ENCODE peak calls at places on chromosomes 2 and 18, in seven cellular contexts. V, W, R, G, A, Q and K are unnamed samples.

GRCh38 chr18:68504441-68505221 is 210.3 kb downstream of the TMX3 start:
- DNase-seq in G (no peak), Q (no peak), A (no peak), R (no peak), W (no peak), V (no peak), K (no peak)

GRCh38 chr2:73333564-73333963 is 40.2 kb upstream of the EGR4 start:
- DNase-seq in W (no peak), G (no peak), Q (no peak), A (no peak), R (no peak), V (no peak), K (no peak)

GRCh38 chr2:39948016-39948719 is 169.1 kb upstream of the THUMPD2 start:
- DNase-seq in W (no peak), Q (no peak), R (no peak), A (peak), V (no peak), G (no peak), K (no peak)

GRCh38 chr2:97870396-97870843 is 125.3 kb downstream of the TMEM131 start:
- DNase-seq in Q (no peak), G (peak), W (no peak), V (no peak), R (peak), A (peak), K (no peak)

GRCh38 chr2:152950125-152950524 is 231.7 kb downstream of the ARL6IP6 start:
- DNase-seq in Q (no peak), R (peak), A (peak), W (no peak), G (no peak), V (no peak), K (no peak)

GRCh38 chr18:35490894-35491688 is 6.7 kb downstream of the INO80C start:
- DNase-seq in Q (no peak), W (no peak), R (no peak), V (no peak), G (no peak), A (no peak), K (no peak)

GRCh38 chr2:133240505-133241230 is 327.6 kb downstream of the NCKAP5 start:
- DNase-seq in R (no peak), Q (no peak), A (peak), G (peak), V (no peak), W (no peak), K (no peak)

GRCh38 chr18:37182340-37183135 is 353.6 kb downstream of the KIAA1328 start:
- DNase-seq in V (no peak), Q (no peak), W (no peak), R (no peak), A (no peak), G (no peak), K (no peak)

GRCh38 chr2:11680181-11680900 is 10.3 kb upstream of the NTSR2 start:
- DNase-seq in A (no peak), G (no peak), Q (no peak), R (peak), W (no peak), V (no peak), K (peak)

GRCh38 chr2:32262105-32262504 is 2.6 kb downstream of the NLRC4 start:
- DNase-seq in Q (no peak), A (no peak), W (no peak), G (no peak), R (no peak), V (no peak), K (no peak)

GRCh38 chr2:105641389-105641811 is 103.3 kb upstream of the NCK2 start:
- DNase-seq in A (no peak), Q (no peak), G (no peak), V (no peak), R (no peak), W (peak), K (no peak)

GRCh38 chr2:160269365-160269764 is 69.3 kb upstream of the ITGB6 start:
- DNase-seq in A (peak), W (no peak), G (no peak), V (no peak), R (peak), Q (no peak), K (no peak)

GRCh38 chr2:215414674-215415073 is 21.2 kb downstream of the FN1 start:
- DNase-seq in A (no peak), Q (no peak), V (no peak), G (no peak), W (no peak), R (no peak), K (no peak)

GRCh38 chr18:10285283-10285640 is 169.2 kb upstream of the APCDD1 start:
- DNase-seq in Q (no peak), W (no peak), V (no peak), R (no peak), G (no peak), A (no peak), K (no peak)

GRCh38 chr2:144513388-144514100 is 6.4 kb downstream of the ZEB2 start:
- DNase-seq in V (no peak), W (no peak), Q (no peak), R (no peak), G (peak), A (peak), K (peak)